ENCODE peak calls at places on chromosome 4, in nine cellular contexts. X is AG20443; E is nephron progenitor cell; Q is NCI-H1417; J is HT-29; G is D341Med; Y is activated T-cell treated with anti-CD3 and anti-CD28 coated beads, Interleukin-2, amount 50 U/mL, for 1 hour; C is NCI-H524; P is AG09319. W is an unnamed sample.
A peak's percentile ranks its signal among the peaks of the same experiment; 100 is the strongest.

GRCh38 chr4:121822796-121823504 is 733 bp downstream of the CCNA2 start:
- DNase-seq in X (peak; percentile 48), E (peak; percentile 26), Q (peak; percentile 68), J (peak; percentile 38), G (peak; percentile 63), Y (peak; percentile 24), C (peak; percentile 19), P (no peak), W (peak; percentile 8)

GRCh38 chr4:79290376-79290775 is 35.5 kb downstream of the NAA11 start:
- DNase-seq in X (no peak), E (no peak), Q (no peak), J (no peak), G (no peak), Y (no peak), C (no peak), P (no peak), W (peak; percentile 33)

GRCh38 chr4:128800305-128800704 is 9.2 kb upstream of the JADE1 start:
- DNase-seq in X (no peak), E (no peak), Q (no peak), J (no peak), G (no peak), Y (no peak), C (no peak), P (no peak), W (no peak)

GRCh38 chr4:75990129-75990528 is 616 bp downstream of the SDAD1 start:
- DNase-seq in X (peak; percentile 13), E (no peak), Q (no peak), J (no peak), G (no peak), Y (no peak), C (no peak), P (no peak), W (no peak)

GRCh38 chr4:153750197-153750817 is 9.5 kb downstream of the RNF175 start:
- DNase-seq in X (peak; percentile 75), E (peak; percentile 76), Q (peak; percentile 86), J (peak; percentile 58), G (peak; percentile 74), Y (peak; percentile 32), C (peak; percentile 69), P (peak; percentile 41), W (peak; percentile 88)

GRCh38 chr4:107166181-107166580 is 130.1 kb upstream of the DKK2 start:
- DNase-seq in X (no peak), E (no peak), Q (no peak), J (no peak), G (no peak), Y (no peak), C (no peak), P (no peak), W (no peak)

GRCh38 chr4:182448281-182449151 is 205.3 kb downstream of the TENM3 start:
- DNase-seq in X (peak; percentile 97), E (peak; percentile 93), Q (peak; percentile 95), J (no peak), G (peak; percentile 95), Y (peak; percentile 38), C (peak; percentile 81), P (peak; percentile 66), W (peak; percentile 85)

GRCh38 chr4:132344924-132345828 is 803.9 kb upstream of the PCDH10 start:
- DNase-seq in X (no peak), E (no peak), Q (no peak), J (no peak), G (no peak), Y (no peak), C (no peak), P (no peak), W (no peak)

GRCh38 chr4:172220679-172221078 is 407.5 kb downstream of the GALNTL6 start:
- DNase-seq in X (no peak), E (no peak), Q (no peak), J (no peak), G (no peak), Y (no peak), C (no peak), P (no peak), W (no peak)

GRCh38 chr4:104235966-104236365 is 258.7 kb downstream of the CXXC4 start:
- DNase-seq in X (no peak), E (peak; percentile 6), Q (peak; percentile 38), J (no peak), G (no peak), Y (no peak), C (no peak), P (no peak), W (no peak)

GRCh38 chr4:186722856-186723206 is 825 bp downstream of the FAT1 start:
- DNase-seq in X (no peak), E (no peak), Q (no peak), J (peak; percentile 59), G (no peak), Y (no peak), C (no peak), P (no peak), W (no peak)

GRCh38 chr4:79492148-79492547 is 84.1 kb upstream of the GK2 start:
- DNase-seq in X (no peak), E (no peak), Q (no peak), J (no peak), G (no peak), Y (no peak), C (no peak), P (no peak), W (no peak)

W was measured in Ammon's horn.